ENCODE peak calls at places on chromosomes 2 and 18, in five cellular contexts. F is GM23248, I is neural progenitor cell, D is HCT116, V is OCI-LY7. R is an unnamed sample. For H3K9me3, the result is how much of the 10 kb centered on the place peaks cover.

GRCh38 chr18:54679318-54680149 is 88.5 kb downstream of the DYNAP start:
- DNase-seq in F (peak), I (peak), D (peak), V (peak), R (peak)

GRCh38 chr2:43226955-43227829 is 786 bp upstream of the ZFP36L2 start:
- DNase-seq in F (peak), I (peak), D (peak), V (peak), R (peak)

GRCh38 chr2:9721346-9721745 is 90.5 kb upstream of the YWHAQ start:
- DNase-seq in F (no peak), I (no peak), D (no peak), V (no peak), R (no peak)

GRCh38 chr2:200931227-200931626 is 32.2 kb downstream of the ORC2 start:
- DNase-seq in F (no peak), I (no peak), D (no peak), V (no peak), R (no peak)

GRCh38 chr2:22729466-22729865 is 655.5 kb upstream of the KLHL29 start:
- DNase-seq in F (no peak), I (no peak), D (no peak), V (no peak), R (no peak)

GRCh38 chr2:134818321-134818720 is 20.1 kb upstream of the ACMSD start:
- DNase-seq in F (peak), I (no peak), D (peak), V (no peak), R (peak)

GRCh38 chr18:32919799-32920198 is 147.0 kb upstream of the KLHL14 start:
- DNase-seq in F (peak), I (peak), D (no peak), V (peak), R (peak)

GRCh38 chr2:119888673-119889072 is 124.2 kb upstream of the EPB41L5 start:
- DNase-seq in F (peak), I (no peak), D (no peak), V (no peak), R (peak)

GRCh38 chr2:99880148-99880983 is 262.0 kb downstream of the AFF3 start:
- DNase-seq in F (peak), I (no peak), D (no peak), V (no peak), R (peak)

GRCh38 chr2:38465789-38466127 is 88.7 kb upstream of the ATL2 start:
- DNase-seq in F (peak), I (peak), D (peak), V (peak), R (peak)

GRCh38 chr2:143685439-143686078 is 556.3 kb downstream of the ARHGAP15 start:
- DNase-seq in F (no peak), I (no peak), D (no peak), V (no peak), R (no peak)

GRCh38 chr2:164960159-164960558 is 4.8 kb upstream of the SLC38A11 start:
- DNase-seq in F (no peak), I (no peak), D (no peak), V (no peak), R (no peak)

GRCh38 chr18:5237083-5237722 is 40.1 kb upstream of the AKAIN1 start:
- DNase-seq in F (peak), I (no peak), D (no peak), V (peak), R (peak)

GRCh38 chr2:133716166-133716565 is 147.9 kb upstream of the NCKAP5 start:
- DNase-seq in F (no peak), I (no peak), D (no peak), V (no peak), R (no peak)

GRCh38 chr18:58379443-58379842 is 249.4 kb downstream of the ALPK2 start:
- DNase-seq in F (no peak), I (no peak), D (no peak), V (no peak), R (no peak)

GRCh38 chr2:42696987-42697386 is 66.9 kb downstream of the OXER1 start:
- DNase-seq in F (no peak), I (no peak), D (no peak), V (no peak), R (no peak)

GRCh38 chr2:130824492-130825061 is 12.1 kb upstream of the ARHGEF4 start:
- DNase-seq in F (peak), I (no peak), D (no peak), V (no peak), R (peak)

GRCh38 chr18:5425721-5426120 is 118.1 kb downstream of the EPB41L3 start:
- DNase-seq in F (no peak), I (no peak), D (no peak), V (no peak), R (no peak)

GRCh38 chr2:230614913-230615332 is 97.7 kb upstream of the CAB39 start:
- DNase-seq in F (peak), I (no peak), D (no peak), V (peak), R (no peak)

GRCh38 chr2:122525341-122525740 is 769.9 kb downstream of the TSN start:
- DNase-seq in F (no peak), I (no peak), D (no peak), V (no peak), R (no peak)

GRCh38 chr2:177489719-177490301 is 97.2 kb downstream of the AGPS start:
- DNase-seq in F (peak), I (peak), D (peak), V (peak), R (peak)

GRCh38 chr2:16322308-16323130 is 343.1 kb downstream of the CYRIA start:
- DNase-seq in F (no peak), I (no peak), D (no peak), V (no peak), R (no peak)

GRCh38 chr2:106825161-106825560 is 60.8 kb downstream of the ST6GAL2 start:
- DNase-seq in F (no peak), I (no peak), D (no peak), V (no peak), R (no peak)

GRCh38 chr2:121877366-121877765 is 121.9 kb downstream of the TSN start:
- DNase-seq in F (no peak), I (no peak), D (no peak), V (no peak), R (no peak)

GRCh38 chr2:239581352-239581901 is 180.6 kb upstream of the HDAC4 start:
- DNase-seq in F (no peak), I (no peak), D (no peak), V (no peak), R (no peak)

GRCh38 chr18:46917808-46918600 is 602 bp downstream of the KATNAL2 start:
- DNase-seq in F (peak), I (peak), D (no peak), V (peak), R (peak)
- H3K9me3 ChIP-seq in F (under half), I (under half), D (under half), V (under half), R (under half)

DNA sequence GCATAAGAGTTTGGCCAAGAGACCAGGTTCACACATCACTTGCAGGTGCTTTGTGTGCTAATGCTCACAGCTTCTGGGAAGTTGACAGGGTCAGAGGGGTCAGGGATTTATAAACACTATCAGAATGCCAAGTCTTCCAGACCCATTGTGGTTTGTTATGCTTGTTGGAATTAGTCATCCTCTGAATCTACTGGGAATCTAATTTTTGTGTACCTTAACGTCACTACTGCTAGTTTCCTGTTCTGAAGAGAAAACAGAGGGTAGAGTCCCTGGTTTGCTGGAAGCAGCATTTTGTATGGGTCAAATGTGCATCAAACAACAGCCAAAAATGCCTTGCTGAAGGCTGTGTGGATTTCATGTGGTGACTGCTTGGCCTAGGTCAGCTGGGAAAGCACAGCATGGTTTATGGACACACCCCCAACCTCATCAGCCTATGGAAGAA is 33.3 kb downstream of the ANTXR1 start:
- DNase-seq in F (peak), I (no peak), D (no peak), V (no peak), R (peak)
- TF ChIP-seq EZH2phosphoT487 in F (no peak), I (no peak), D (no peak), V (no peak), R (no peak)

GRCh38 chr18:35324926-35325655 is 19.1 kb downstream of the ZNF24 start:
- DNase-seq in F (peak), I (peak), D (no peak), V (no peak), R (no peak)

GRCh38 chr18:35331367-35332087 is 12.7 kb downstream of the ZNF24 start:
- DNase-seq in F (no peak), I (no peak), D (no peak), V (no peak), R (no peak)

GRCh38 chr18:35328868-35329267 is 15.4 kb downstream of the ZNF24 start:
- DNase-seq in F (no peak), I (no peak), D (no peak), V (no peak), R (no peak)

GRCh38 chr18:35322486-35323258 is 21.5 kb downstream of the ZNF24 start:
- DNase-seq in F (peak), I (no peak), D (no peak), V (no peak), R (peak)

DNA sequence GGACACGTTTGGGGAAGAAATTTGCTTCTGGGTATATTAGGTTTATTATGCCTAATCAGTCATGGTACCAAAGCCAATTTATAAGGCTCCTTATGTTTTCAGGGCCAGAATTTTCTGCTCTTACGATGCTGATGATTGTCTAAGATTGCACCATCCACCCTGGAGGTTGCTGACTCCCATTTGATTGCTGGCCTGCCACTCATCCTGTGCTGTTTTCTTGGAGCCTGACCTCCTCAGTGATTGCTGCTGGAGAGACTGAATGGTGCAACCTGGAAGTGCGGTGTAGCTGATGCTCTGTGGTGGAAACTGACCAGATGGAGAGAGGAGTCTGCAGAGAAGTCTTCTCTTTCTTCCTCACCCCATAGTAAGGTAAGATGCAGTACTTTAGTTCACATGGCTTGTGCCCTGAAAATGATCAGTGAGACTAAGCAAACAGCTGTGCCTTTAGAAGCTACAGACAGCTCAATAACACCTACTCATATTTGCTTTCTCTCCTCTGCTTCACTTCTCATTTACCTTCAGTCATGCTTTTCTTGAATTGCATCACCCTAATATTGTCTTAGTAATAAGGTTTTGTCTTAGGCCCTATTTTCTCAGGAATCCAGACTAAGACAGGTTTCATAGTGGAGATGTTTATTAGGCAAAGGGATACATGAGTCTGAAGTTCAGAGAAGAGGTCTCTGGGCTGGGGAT is 17.4 kb downstream of the ZNF24 start:
- DNase-seq in F (no peak), I (no peak), D (no peak), V (no peak), R (no peak)
- H3K9me3 ChIP-seq in F (under half), I (under half), D (under half), V (under half), R (under half)

GRCh38 chr2:113407446-113408099 is 29.9 kb upstream of the ZNG1B start:
- DNase-seq in F (peak), I (no peak), D (peak), V (peak), R (peak)

DNA sequence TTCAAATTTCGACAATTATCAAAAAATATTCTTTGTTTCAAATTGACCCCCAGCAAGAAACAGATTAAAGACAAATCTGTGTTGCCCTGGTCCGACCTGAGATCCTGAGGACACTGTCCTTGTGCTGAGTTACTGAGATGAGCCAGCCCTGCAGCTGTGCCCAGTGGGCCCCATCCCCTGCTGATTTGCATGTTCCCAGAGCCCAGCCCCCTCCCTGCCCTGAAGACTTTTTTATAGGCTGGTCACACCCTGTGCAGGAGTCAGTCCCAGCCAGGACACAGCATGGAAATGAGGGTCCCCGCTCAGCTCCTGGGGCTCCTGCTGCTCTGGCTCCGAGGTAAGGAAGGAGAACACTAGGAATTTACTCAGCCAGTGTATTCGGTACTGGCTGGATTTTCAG is 31.4 kb upstream of the ZNG1B start:
- DNase-seq in F (no peak), I (peak), D (no peak), V (peak), R (no peak)
- TF ChIP-seq EZH2phosphoT487 in F (no peak), I (no peak), D (no peak), V (no peak), R (no peak)

GRCh38 chr18:78499586-78499985 is 480.0 kb upstream of the SALL3 start:
- DNase-seq in F (no peak), I (no peak), D (no peak), V (no peak), R (no peak)
- H3K9me3 ChIP-seq in F (under half), I (under half), D (under half), V (under half), R (under half)

GRCh38 chr2:227320305-227321094 is 4.6 kb upstream of the MFF start:
- DNase-seq in F (no peak), I (no peak), D (no peak), V (no peak), R (no peak)
- TF ChIP-seq EZH2phosphoT487 in F (no peak), I (no peak), D (no peak), V (no peak), R (no peak)

DNA sequence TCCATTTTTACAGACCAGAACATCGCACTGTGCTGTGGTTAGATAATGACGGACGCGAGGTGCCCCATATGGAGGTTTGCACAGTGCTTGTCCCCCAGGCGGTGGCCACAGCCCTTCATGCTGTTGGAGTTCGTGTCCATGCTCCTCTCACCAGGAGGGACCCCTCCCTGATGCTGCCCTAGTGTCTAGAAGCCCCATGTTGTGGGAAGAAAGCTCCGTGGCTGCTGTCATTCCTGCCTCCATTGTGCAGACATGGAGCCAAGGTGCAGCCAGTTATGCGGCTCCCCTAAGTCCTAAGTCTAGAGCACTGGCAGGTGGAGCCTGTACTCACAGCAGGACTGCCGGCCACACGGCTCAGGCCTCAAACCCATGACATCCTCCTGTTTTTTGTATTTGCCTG is 464.9 kb downstream of the EIPR1 start:
- DNase-seq in F (no peak), I (no peak), D (no peak), V (no peak), R (no peak)
- H3K9me3 ChIP-seq in F (under half), I (under half), D (under half), V (under half), R (under half)

DNA sequence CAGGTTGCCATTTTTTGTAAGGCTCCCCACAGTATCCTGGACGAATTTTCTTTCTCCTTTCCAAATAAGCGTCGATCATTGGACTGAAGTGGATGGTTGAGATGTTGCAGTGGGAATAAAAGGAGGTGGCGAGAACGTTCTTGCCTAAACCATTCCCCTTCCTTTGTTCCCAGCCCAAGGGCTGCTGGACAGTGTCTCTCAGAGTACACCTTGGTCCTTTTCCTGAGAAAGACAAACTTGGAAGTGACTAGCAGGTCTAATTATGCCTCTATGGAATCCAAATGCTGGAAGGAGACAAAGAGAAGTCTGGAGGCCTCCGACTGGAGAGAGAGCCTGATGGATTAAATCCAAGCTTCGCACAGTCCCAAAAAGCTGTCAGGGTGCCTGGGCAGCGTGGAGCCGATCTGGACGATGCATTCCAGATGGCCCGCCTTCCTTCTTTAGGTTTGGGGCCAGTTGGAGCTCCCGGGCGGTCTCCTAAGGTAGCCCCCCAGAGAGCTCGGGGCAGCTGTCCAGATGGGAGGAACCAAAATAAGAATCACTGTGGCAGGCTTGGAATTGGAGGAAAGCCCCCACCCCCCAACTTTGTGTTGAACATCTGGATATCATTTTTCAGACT is 186.8 kb downstream of the TMEM247 start:
- DNase-seq in F (no peak), I (no peak), D (no peak), V (no peak), R (no peak)
- TF ChIP-seq EZH2phosphoT487 in F (no peak), I (no peak), D (no peak), V (no peak), R (no peak)

GRCh38 chr2:132462242-132462641 is 45.6 kb downstream of the GPR39 start:
- DNase-seq in F (no peak), I (no peak), D (no peak), V (no peak), R (no peak)
- H3K9me3 ChIP-seq in F (under half), I (under half), D (under half), V (under half), R (under half)

R was measured in PC-3.